ENCODE peak calls at places on chromosomes 2 and 18, in four cellular contexts. One of them, this sample, is unnamed.

GRCh38 chr2:1642066-1642861 is 102.1 kb downstream of the PXDN start:
- DNase-seq in GM04504: no peak
- DNase-seq in body of pancreas: no peak
- DNase-seq in HFFc6: no peak
- DNase-seq in this sample: peak; percentile 84

GRCh38 chr18:77106331-77106730 is 26.3 kb downstream of the MBP start:
- DNase-seq in HFFc6: no peak
- DNase-seq in GM04504: no peak
- DNase-seq in body of pancreas: no peak
- DNase-seq in this sample: no peak

GRCh38 chr2:107747964-107748583 is 78.6 kb upstream of the RGPD4 start:
- DNase-seq in body of pancreas: no peak
- DNase-seq in GM04504: no peak
- DNase-seq in HFFc6: no peak
- DNase-seq in this sample: peak; percentile 54

GRCh38 chr2:6993230-6993640 is 76.0 kb downstream of the RNF144A start:
- DNase-seq in body of pancreas: peak; percentile 34
- DNase-seq in HFFc6: no peak
- DNase-seq in GM04504: no peak
- DNase-seq in this sample: no peak

GRCh38 chr2:17043173-17043572 is 377.5 kb upstream of the CYRIA start:
- DNase-seq in GM04504: peak; percentile 3
- DNase-seq in body of pancreas: no peak
- DNase-seq in HFFc6: no peak
- DNase-seq in this sample: peak; percentile 4

GRCh38 chr2:15154289-15154688 is 406.8 kb downstream of the NBAS start:
- DNase-seq in body of pancreas: no peak
- DNase-seq in HFFc6: no peak
- DNase-seq in GM04504: no peak
- DNase-seq in this sample: no peak

GRCh38 chr2:142878061-142878741 is 737 bp downstream of the KYNU start:
- DNase-seq in HFFc6: no peak
- DNase-seq in body of pancreas: no peak
- DNase-seq in GM04504: no peak
- DNase-seq in this sample: no peak

GRCh38 chr2:127324635-127325034 is 30.7 kb upstream of the ERCC3 start:
- DNase-seq in body of pancreas: peak; percentile 46
- DNase-seq in HFFc6: peak; percentile 47
- DNase-seq in GM04504: peak; percentile 18
- DNase-seq in this sample: peak; percentile 59

GRCh38 chr2:45759310-45759851 is 107.9 kb downstream of the PRKCE start:
- DNase-seq in body of pancreas: no peak
- DNase-seq in HFFc6: peak; percentile 88
- DNase-seq in GM04504: peak; percentile 55
- DNase-seq in this sample: no peak

GRCh38 chr2:22701761-22702160 is 683.2 kb upstream of the KLHL29 start:
- DNase-seq in GM04504: no peak
- DNase-seq in HFFc6: no peak
- DNase-seq in body of pancreas: no peak
- DNase-seq in this sample: no peak

GRCh38 chr18:3524706-3525105 is 74.7 kb downstream of the TGIF1 start:
- DNase-seq in body of pancreas: no peak
- DNase-seq in HFFc6: no peak
- DNase-seq in GM04504: no peak
- DNase-seq in this sample: peak; percentile 59

GRCh38 chr18:37499008-37499407 is 66.6 kb downstream of the CELF4 start:
- DNase-seq in GM04504: no peak
- DNase-seq in HFFc6: no peak
- DNase-seq in body of pancreas: no peak
- DNase-seq in this sample: no peak

GRCh38 chr18:49082714-49083688 is 132.2 kb upstream of the SMAD7 start:
- DNase-seq in body of pancreas: no peak
- DNase-seq in HFFc6: no peak
- DNase-seq in GM04504: no peak
- DNase-seq in this sample: no peak

GRCh38 chr2:234595829-234596228 is 98.9 kb upstream of the ARL4C start:
- DNase-seq in HFFc6: peak; percentile 35
- DNase-seq in GM04504: peak; percentile 51
- DNase-seq in body of pancreas: no peak
- DNase-seq in this sample: peak; percentile 88

GRCh38 chr18:48075707-48076093 is 145.2 kb upstream of the SMAD2 start:
- DNase-seq in GM04504: no peak
- DNase-seq in HFFc6: no peak
- DNase-seq in body of pancreas: no peak
- DNase-seq in this sample: no peak

GRCh38 chr2:137824501-137824900 is 139.8 kb upstream of the HNMT start:
- DNase-seq in GM04504: no peak
- DNase-seq in HFFc6: no peak
- DNase-seq in body of pancreas: no peak
- DNase-seq in this sample: no peak

GRCh38 chr2:173427887-173428683 is 73.4 kb downstream of the CDCA7 start:
- DNase-seq in body of pancreas: peak; percentile 32
- DNase-seq in GM04504: peak; percentile 20
- DNase-seq in HFFc6: no peak
- DNase-seq in this sample: peak; percentile 72